ENCODE peak calls at places on chromosomes 12 and 14, in four cellular contexts. O is esophagus squamous epithelium; S is T follicular helper cell; M is stimulated activated CD4-positive, alpha-beta T cell treated with anti-CD3 and anti-CD28 coated beads, Interleukin-1b, Interleukin-23, amount 100 ng/mL, for 48 hours. V is an unnamed sample.
A peak's percentile ranks its signal among the peaks of the same experiment; 100 is the strongest.

GRCh38 chr12:26205946-26206345 is 10.6 kb downstream of the SSPN start:
- DNase-seq in S (no peak), M (no peak), O (no peak), V (no peak)

GRCh38 chr12:105067511-105068031 is 16.7 kb downstream of the ALDH1L2 start:
- DNase-seq in S (no peak), O (no peak), M (no peak), V (no peak)

GRCh38 chr12:113984464-113984863 is 18.3 kb upstream of the RBM19 start:
- DNase-seq in O (no peak), S (no peak), M (no peak), V (no peak)

GRCh38 chr14:52844262-52845060 is 53.1 kb upstream of the GNPNAT1 start:
- DNase-seq in M (no peak), O (no peak), S (no peak), V (no peak)

GRCh38 chr12:20212658-20213387 is 155.5 kb upstream of the PDE3A start:
- DNase-seq in M (no peak), O (peak; percentile 8), S (no peak), V (no peak)

GRCh38 chr14:58918066-58918465 is 270.4 kb upstream of the DAAM1 start:
- DNase-seq in O (no peak), S (no peak), M (no peak), V (no peak)

GRCh38 chr12:108358580-108358965 is 19.5 kb upstream of the CMKLR1 start:
- DNase-seq in S (no peak), O (no peak), M (no peak), V (no peak)

GRCh38 chr12:114254998-114255397 is 150.9 kb downstream of the TBX5 start:
- DNase-seq in S (no peak), M (no peak), O (no peak), V (no peak)

GRCh38 chr14:35140718-35141581 is 18.6 kb downstream of the PRORP start:
- DNase-seq in M (no peak), O (no peak), S (no peak), V (no peak)

GRCh38 chr12:125586441-125586840 is 521.2 kb downstream of the AACS start:
- DNase-seq in S (no peak), M (no peak), O (no peak), V (no peak)

GRCh38 chr12:114238808-114239207 is 167.1 kb downstream of the TBX5 start:
- DNase-seq in O (no peak), M (no peak), S (no peak), V (no peak)